ENCODE peak calls at places on chromosomes 6 and 20, in six cellular contexts. B is ureter; E is HFFc6; R is foreskin keratinocyte; I is stimulated activated CD4-positive, alpha-beta T cell treated with anti-CD3 and anti-CD28 coated beads, TNF-alpha, amount 100 ng/mL, for 4 hours; Q is AG04449. U is an unnamed sample.

GRCh38 chr6:104579464-104579863 is 280.3 kb downstream of the HACE1 start:
- DNase-seq in B (no peak), E (no peak), R (no peak), I (no peak), Q (no peak), U (no peak)

GRCh38 chr6:54173084-54173483 is 61.8 kb downstream of the MLIP start:
- DNase-seq in B (no peak), E (no peak), R (no peak), I (no peak), Q (peak; percentile 1), U (no peak)

GRCh38 chr20:49693435-49694171 is 20.1 kb downstream of the B4GALT5 start:
- DNase-seq in B (no peak), E (no peak), R (no peak), I (no peak), Q (no peak), U (no peak)

GRCh38 chr20:42873259-42873658 is 316.4 kb downstream of the PTPRT start:
- DNase-seq in B (no peak), E (no peak), R (no peak), I (no peak), Q (no peak), U (no peak)

GRCh38 chr6:21537660-21538059 is 55.9 kb upstream of the SOX4 start:
- DNase-seq in B (no peak), E (no peak), R (no peak), I (no peak), Q (no peak), U (no peak)

GRCh38 chr6:150030611-150031010 is 5.3 kb upstream of the RAET1L start:
- DNase-seq in B (no peak), E (no peak), R (no peak), I (no peak), Q (no peak), U (no peak)

GRCh38 chr6:136086686-136087085 is 163.4 kb downstream of the MTFR2 start:
- DNase-seq in B (no peak), E (no peak), R (no peak), I (no peak), Q (no peak), U (no peak)

GRCh38 chr6:41732601-41733348 is 2.6 kb downstream of the TFEB start:
- DNase-seq in B (no peak), E (no peak), R (no peak), I (peak; percentile 38), Q (no peak), U (peak; percentile 30)

GRCh38 chr6:35642471-35643161 is 46.1 kb downstream of the FKBP5 start:
- DNase-seq in B (no peak), E (no peak), R (no peak), I (no peak), Q (no peak), U (no peak)

GRCh38 chr20:10551732-10552724 is 116.9 kb downstream of the SLX4IP start:
- DNase-seq in B (no peak), E (no peak), R (no peak), I (no peak), Q (no peak), U (no peak)

GRCh38 chr20:6663751-6664388 is 103.6 kb upstream of the BMP2 start:
- DNase-seq in B (no peak), E (no peak), R (peak; percentile 26), I (no peak), Q (no peak), U (no peak)

GRCh38 chr6:79117752-79118151 is 39.7 kb upstream of the PHIP start:
- DNase-seq in B (no peak), E (no peak), R (no peak), I (no peak), Q (no peak), U (no peak)

GRCh38 chr20:61599061-61599930 is 347.2 kb downstream of the CDH4 start:
- DNase-seq in B (no peak), E (no peak), R (no peak), I (no peak), Q (no peak), U (no peak)

GRCh38 chr20:63848003-63848911 is 13.0 kb upstream of the ABHD16B start:
- DNase-seq in B (no peak), E (no peak), R (no peak), I (no peak), Q (no peak), U (no peak)

GRCh38 chr6:42367353-42368011 is 84.2 kb downstream of the TRERF1 start:
- DNase-seq in B (no peak), E (peak; percentile 11), R (no peak), I (no peak), Q (no peak), U (no peak)

GRCh38 chr6:135438907-135439535 is 58.5 kb downstream of the AHI1 start:
- DNase-seq in B (no peak), E (peak; percentile 12), R (peak; percentile 12), I (no peak), Q (no peak), U (no peak)

GRCh38 chr6:39200498-39201020 is 28.7 kb downstream of the KCNK5 start:
- DNase-seq in B (no peak), E (no peak), R (no peak), I (no peak), Q (no peak), U (no peak)

GRCh38 chr20:53774487-53775203 is 181.0 kb upstream of the ZNF217 start:
- DNase-seq in B (no peak), E (peak; percentile 97), R (peak; percentile 87), I (no peak), Q (peak; percentile 85), U (no peak)

GRCh38 chr6:149128489-149129145 is 188.9 kb upstream of the TAB2 start:
- DNase-seq in B (no peak), E (no peak), R (no peak), I (peak; percentile 12), Q (no peak), U (no peak)

GRCh38 chr6:55182016-55182650 is 7.8 kb downstream of the HCRTR2 start:
- DNase-seq in B (no peak), E (no peak), R (no peak), I (no peak), Q (no peak), U (no peak)

GRCh38 chr20:13984211-13984610 is 6.2 kb downstream of the SEL1L2 start:
- DNase-seq in B (no peak), E (no peak), R (no peak), I (no peak), Q (no peak), U (no peak)

U was measured in prostate gland.